ENCODE peak calls at places on chromosomes 7 and 10, in seven cellular contexts. One of them, this sample, is unnamed.

GRCh38 chr10:3977761-3978160 is 192.8 kb upstream of the KLF6 start:
- DNase-seq in cardiac fibroblast: no peak
- DNase-seq in fibroblast of mammary gland: no peak
- DNase-seq in GM10248: no peak
- DNase-seq in ELR: peak
- DNase-seq in NCI-H1048: no peak
- DNase-seq in stimulated activated CD8-positive, alpha-beta memory T cell treated with anti-CD3 and anti-CD28 coated beads, Interleukin-12 subunit alpha, Interleukin-12 subunit beta, amount 100 ng/mL, for 4 hours: no peak
- DNase-seq in this sample: peak

GRCh38 chr10:62503871-62504270 is 129.7 kb downstream of the ZNF365 start:
- DNase-seq in cardiac fibroblast: no peak
- DNase-seq in fibroblast of mammary gland: no peak
- DNase-seq in GM10248: no peak
- DNase-seq in ELR: no peak
- DNase-seq in NCI-H1048: no peak
- DNase-seq in stimulated activated CD8-positive, alpha-beta memory T cell treated with anti-CD3 and anti-CD28 coated beads, Interleukin-12 subunit alpha, Interleukin-12 subunit beta, amount 100 ng/mL, for 4 hours: no peak
- DNase-seq in this sample: peak

GRCh38 chr7:51577390-51577789 is 260.8 kb upstream of the COBL start:
- DNase-seq in cardiac fibroblast: no peak
- DNase-seq in fibroblast of mammary gland: no peak
- DNase-seq in GM10248: no peak
- DNase-seq in ELR: no peak
- DNase-seq in NCI-H1048: no peak
- DNase-seq in stimulated activated CD8-positive, alpha-beta memory T cell treated with anti-CD3 and anti-CD28 coated beads, Interleukin-12 subunit alpha, Interleukin-12 subunit beta, amount 100 ng/mL, for 4 hours: no peak
- DNase-seq in this sample: no peak

GRCh38 chr10:110357252-110357780 is 52.6 kb upstream of the SMNDC1 start:
- DNase-seq in cardiac fibroblast: peak
- DNase-seq in fibroblast of mammary gland: peak
- DNase-seq in GM10248: peak
- DNase-seq in ELR: peak
- DNase-seq in NCI-H1048: no peak
- DNase-seq in stimulated activated CD8-positive, alpha-beta memory T cell treated with anti-CD3 and anti-CD28 coated beads, Interleukin-12 subunit alpha, Interleukin-12 subunit beta, amount 100 ng/mL, for 4 hours: peak
- DNase-seq in this sample: peak

GRCh38 chr10:24462340-24462739 is 253.4 kb downstream of the KIAA1217 start:
- DNase-seq in cardiac fibroblast: no peak
- DNase-seq in fibroblast of mammary gland: no peak
- DNase-seq in GM10248: no peak
- DNase-seq in ELR: no peak
- DNase-seq in NCI-H1048: no peak
- DNase-seq in stimulated activated CD8-positive, alpha-beta memory T cell treated with anti-CD3 and anti-CD28 coated beads, Interleukin-12 subunit alpha, Interleukin-12 subunit beta, amount 100 ng/mL, for 4 hours: no peak
- DNase-seq in this sample: no peak

GRCh38 chr7:100864263-100864845 is 2.8 kb upstream of the TRIP6 start:
- DNase-seq in cardiac fibroblast: no peak
- DNase-seq in fibroblast of mammary gland: no peak
- DNase-seq in GM10248: no peak
- DNase-seq in ELR: no peak
- DNase-seq in NCI-H1048: no peak
- DNase-seq in stimulated activated CD8-positive, alpha-beta memory T cell treated with anti-CD3 and anti-CD28 coated beads, Interleukin-12 subunit alpha, Interleukin-12 subunit beta, amount 100 ng/mL, for 4 hours: no peak
- DNase-seq in this sample: no peak

GRCh38 chr7:130974169-130974568 is 240.2 kb upstream of the KLF14 start:
- DNase-seq in cardiac fibroblast: no peak
- DNase-seq in fibroblast of mammary gland: no peak
- DNase-seq in GM10248: no peak
- DNase-seq in ELR: no peak
- DNase-seq in NCI-H1048: no peak
- DNase-seq in stimulated activated CD8-positive, alpha-beta memory T cell treated with anti-CD3 and anti-CD28 coated beads, Interleukin-12 subunit alpha, Interleukin-12 subunit beta, amount 100 ng/mL, for 4 hours: no peak
- DNase-seq in this sample: no peak

GRCh38 chr10:79559726-79560125 is 481 bp downstream of the SFTPA2 start:
- DNase-seq in cardiac fibroblast: no peak
- DNase-seq in fibroblast of mammary gland: peak
- DNase-seq in GM10248: no peak
- DNase-seq in ELR: peak
- DNase-seq in NCI-H1048: no peak
- DNase-seq in stimulated activated CD8-positive, alpha-beta memory T cell treated with anti-CD3 and anti-CD28 coated beads, Interleukin-12 subunit alpha, Interleukin-12 subunit beta, amount 100 ng/mL, for 4 hours: no peak
- DNase-seq in this sample: peak

This sample was measured in EH.